ENCODE peak calls at places on chromosomes 1 and 21, in six cellular contexts. A is BJ, E is T-cell, X is amniotic stem cell, G is GM23248, J is GM13977. R is an unnamed sample.

GRCh38 chr1:52571783-52572182 is 18.9 kb upstream of the TUT4 start:
- DNase-seq in G (no peak), J (no peak), X (no peak), E (no peak), A (no peak), R (no peak)

GRCh38 chr1:216894499-216894898 is 171.3 kb upstream of the ESRRG start:
- DNase-seq in X (no peak), G (no peak), E (no peak), J (no peak), A (no peak), R (no peak)

GRCh38 chr1:116940809-116941640 is 31.3 kb downstream of the PTGFRN start:
- DNase-seq in X (no peak), J (no peak), E (no peak), G (no peak), A (no peak), R (no peak)

GRCh38 chr1:23793018-23793781 is 2.3 kb downstream of the LYPLA2 start:
- DNase-seq in J (peak; percentile 36), X (no peak), A (no peak), G (peak; percentile 78), E (no peak), R (no peak)

GRCh38 chr1:153119491-153119971 is 6.2 kb upstream of the SPRR2F start:
- DNase-seq in X (no peak), G (no peak), E (no peak), J (no peak), A (no peak), R (no peak)

GRCh38 chr1:165900576-165901380 is 73.4 kb downstream of the UCK2 start:
- DNase-seq in A (no peak), J (no peak), G (peak; percentile 42), E (no peak), X (no peak), R (no peak)

GRCh38 chr1:183571678-183572268 is 18.5 kb downstream of the NCF2 start:
- DNase-seq in J (no peak), G (peak; percentile 34), E (no peak), X (no peak), A (no peak), R (no peak)

GRCh38 chr1:54800899-54801759 is at the start of gene TTC22:
- DNase-seq in G (peak; percentile 60), J (peak; percentile 87), A (no peak), X (no peak), E (peak; percentile 47), R (peak; percentile 78)

GRCh38 chr1:112687361-112687760 is 12.9 kb downstream of the MOV10 start:
- DNase-seq in X (no peak), J (no peak), A (no peak), E (no peak), G (no peak), R (no peak)

GRCh38 chr1:244369256-244370057 is 82.3 kb downstream of the ADSS2 start:
- DNase-seq in G (no peak), A (no peak), E (no peak), J (no peak), X (no peak), R (no peak)

GRCh38 chr1:180451504-180451903 is 50.9 kb downstream of the ACBD6 start:
- DNase-seq in X (no peak), A (no peak), E (no peak), J (no peak), G (no peak), R (no peak)

GRCh38 chr1:44832068-44832700 is 10.9 kb downstream of the PTCH2 start:
- DNase-seq in E (no peak), J (no peak), X (no peak), A (no peak), G (no peak), R (no peak)

GRCh38 chr21:38389891-38390290 is 108.4 kb downstream of the ERG start:
- DNase-seq in J (no peak), A (no peak), G (no peak), E (no peak), X (no peak), R (no peak)

GRCh38 chr1:112808861-112809684 is 93.9 kb upstream of the PPM1J start:
- DNase-seq in A (no peak), X (peak; percentile 28), J (peak; percentile 78), G (peak; percentile 88), E (peak; percentile 15), R (peak; percentile 74)

GRCh38 chr1:56309065-56309464 is 270.3 kb downstream of the PLPP3 start:
- DNase-seq in E (no peak), X (no peak), G (no peak), A (no peak), J (no peak), R (no peak)

GRCh38 chr1:73673980-73674379 is 524.0 kb downstream of the LRRIQ3 start:
- DNase-seq in J (no peak), G (no peak), E (no peak), X (no peak), A (no peak), R (no peak)

GRCh38 chr1:10712568-10712967 is 83.9 kb downstream of the CASZ1 start:
- DNase-seq in A (no peak), G (no peak), E (no peak), X (no peak), J (no peak), R (no peak)

GRCh38 chr1:215004121-215004837 is 78.3 kb upstream of the KCNK2 start:
- DNase-seq in E (no peak), X (no peak), G (no peak), A (no peak), J (no peak), R (no peak)

GRCh38 chr1:18302788-18303413 is 177.8 kb upstream of the KLHDC7A start:
- DNase-seq in X (no peak), J (peak; percentile 45), A (no peak), E (no peak), G (no peak), R (peak; percentile 31)

GRCh38 chr1:27658951-27659496 is 13.0 kb downstream of the IFI6 start:
- DNase-seq in E (no peak), J (peak; percentile 57), A (peak; percentile 63), G (peak; percentile 97), X (no peak), R (peak; percentile 41)

GRCh38 chr1:188169971-188170370 is 1341.2 kb downstream of the PLA2G4A start:
- DNase-seq in E (no peak), X (no peak), A (no peak), G (no peak), J (no peak), R (no peak)

GRCh38 chr21:21373969-21374368 is 375.8 kb downstream of the NCAM2 start:
- DNase-seq in E (no peak), J (no peak), G (peak; percentile 2), X (no peak), A (no peak), R (no peak)

GRCh38 chr1:212490276-212490675 is 57.6 kb downstream of the NENF start:
- DNase-seq in G (no peak), J (no peak), A (no peak), X (no peak), E (no peak), R (no peak)

GRCh38 chr1:94326329-94326728 is 88.9 kb upstream of the ARHGAP29 start:
- DNase-seq in J (no peak), X (no peak), G (peak; percentile 42), A (no peak), E (no peak), R (no peak)